ENCODE peak calls at places on chromosomes 12 and 14, in seven cellular contexts. O is T-helper 1 cell; Q is SW480; P is T-helper 2 cell; Z is cortex of kidney; E is activated CD8-positive, alpha-beta memory T cell treated with anti-CD3 and anti-CD28 coated beads for 4 hours; B is tibial artery. A is an unnamed sample.

GRCh38 chr12:104750061-104750460 is 208.0 kb downstream of the SLC41A2 start:
- DNase-seq in O (no peak), Q (peak; percentile 41), P (no peak), Z (no peak), E (no peak), B (no peak), A (no peak)

GRCh38 chr14:91357272-91357671 is 60.3 kb downstream of the CCDC88C start:
- DNase-seq in O (no peak), Q (no peak), P (no peak), Z (no peak), E (no peak), B (no peak), A (no peak)

GRCh38 chr12:3453947-3454675 is 36.9 kb upstream of the PRMT8 start:
- DNase-seq in O (no peak), Q (peak; percentile 99), P (no peak), Z (no peak), E (no peak), B (peak; percentile 47), A (no peak)

GRCh38 chr14:93702946-93703345 is 85.3 kb downstream of the PRIMA1 start:
- DNase-seq in O (no peak), Q (no peak), P (no peak), Z (no peak), E (no peak), B (no peak), A (no peak)

GRCh38 chr14:77014004-77014604 is 14.4 kb downstream of the IRF2BPL start:
- DNase-seq in O (no peak), Q (no peak), P (no peak), Z (no peak), E (no peak), B (peak; percentile 88), A (no peak)

GRCh38 chr12:117152793-117153775 is 37.2 kb downstream of the FBXO21 start:
- DNase-seq in O (no peak), Q (no peak), P (no peak), Z (no peak), E (no peak), B (no peak), A (no peak)

GRCh38 chr12:29282452-29282851 is 98.5 kb downstream of the ERGIC2 start:
- DNase-seq in O (no peak), Q (no peak), P (no peak), Z (no peak), E (no peak), B (no peak), A (no peak)

GRCh38 chr14:20177433-20177974 is 13.2 kb upstream of the OR11G2 start:
- DNase-seq in O (no peak), Q (no peak), P (no peak), Z (no peak), E (no peak), B (no peak), A (no peak)

GRCh38 chr14:23694085-23694975 is 58.2 kb downstream of the DHRS2 start:
- DNase-seq in O (peak; percentile 16), Q (peak; percentile 82), P (no peak), Z (no peak), E (no peak), B (no peak), A (no peak)